ENCODE peak calls at places on chromosome 2, in five cellular contexts. O, A, V, K and U are unnamed samples.

GRCh38 chr2:222819722-222820333 is 41.0 kb upstream of the ACSL3 start:
- DNase-seq in O (no peak), A (no peak), V (no peak), K (no peak), U (peak; percentile 54)

GRCh38 chr2:85413592-85414421 is 3.6 kb upstream of the CAPG start:
- DNase-seq in O (no peak), A (no peak), V (peak; percentile 77), K (no peak), U (peak; percentile 46)

GRCh38 chr2:41400057-41400665 is 647.7 kb upstream of the PKDCC start:
- DNase-seq in O (no peak), A (no peak), V (no peak), K (peak; percentile 44), U (no peak)

GRCh38 chr2:111066062-111066593 is 54.6 kb upstream of the BCL2L11 start:
- DNase-seq in O (no peak), A (no peak), V (no peak), K (no peak), U (no peak)

GRCh38 chr2:37189452-37190153 is 1.1 kb upstream of the SULT6B1 start:
- DNase-seq in O (peak; percentile 64), A (peak; percentile 89), V (no peak), K (peak; percentile 91), U (peak; percentile 90)

GRCh38 chr2:128095201-128095600 is 4.2 kb downstream of the UGGT1 start:
- DNase-seq in O (no peak), A (no peak), V (no peak), K (no peak), U (no peak)

GRCh38 chr2:19217203-19217602 is 141.2 kb downstream of the OSR1 start:
- DNase-seq in O (no peak), A (no peak), V (no peak), K (no peak), U (no peak)

GRCh38 chr2:235507928-235508327 is 14.1 kb downstream of the AGAP1 start:
- DNase-seq in O (no peak), A (no peak), V (no peak), K (no peak), U (no peak)

GRCh38 chr2:241049739-241050623 is 51.6 kb downstream of the SNED1 start:
- DNase-seq in O (no peak), A (no peak), V (no peak), K (peak; percentile 1), U (no peak)

GRCh38 chr2:130756041-130756720 is 841 bp downstream of the AMER3 start:
- DNase-seq in O (peak; percentile 23), A (no peak), V (no peak), K (peak; percentile 13), U (no peak)

GRCh38 chr2:215847056-215847455 is 166.3 kb downstream of the MREG start:
- DNase-seq in O (no peak), A (no peak), V (no peak), K (no peak), U (no peak)

GRCh38 chr2:186603208-186603765 is 13.4 kb downstream of the ITGAV start:
- DNase-seq in O (no peak), A (no peak), V (no peak), K (no peak), U (peak; percentile 17)

GRCh38 chr2:69224495-69224803 is 162.6 kb downstream of the GFPT1 start:
- DNase-seq in O (no peak), A (no peak), V (no peak), K (no peak), U (no peak)

GRCh38 chr2:36889782-36890181 is 76.6 kb downstream of the STRN start:
- DNase-seq in O (peak; percentile 89), A (peak; percentile 36), V (no peak), K (no peak), U (peak; percentile 99)

GRCh38 chr2:25044011-25044410 is 2.1 kb downstream of the EFR3B start:
- DNase-seq in O (no peak), A (no peak), V (no peak), K (no peak), U (no peak)

GRCh38 chr2:25042321-25043240 is 705 bp downstream of the EFR3B start:
- DNase-seq in O (peak; percentile 35), A (no peak), V (peak; percentile 71), K (peak; percentile 51), U (peak; percentile 10)

GRCh38 chr2:25041307-25041927 is 459 bp upstream of the EFR3B start:
- DNase-seq in O (peak; percentile 92), A (peak; percentile 50), V (peak; percentile 82), K (peak; percentile 65), U (peak; percentile 32)

GRCh38 chr2:25043241-25043867 is 1.5 kb downstream of the EFR3B start:
- DNase-seq in O (peak; percentile 62), A (no peak), V (no peak), K (peak; percentile 16), U (peak; percentile 89)

GRCh38 chr2:25041928-25042320 is at the start of gene EFR3B:
- DNase-seq in O (peak; percentile 91), A (peak; percentile 68), V (peak; percentile 95), K (peak; percentile 98), U (peak; percentile 90)
- TF ChIP-seq POLR2A in O (peak; percentile 57), A (no peak), V (no peak), K (peak; percentile 30), U (peak; percentile 40)

GRCh38 chr2:208248601-208249000 is 6.3 kb downstream of the IDH1 start:
- DNase-seq in O (no peak), A (no peak), V (no peak), K (no peak), U (no peak)
- TF ChIP-seq POLR2A in O (no peak), A (no peak), V (no peak), K (no peak), U (no peak)

GRCh38 chr2:59691518-59692190 is 861.8 kb downstream of the BCL11A start:
- DNase-seq in O (no peak), A (no peak), V (no peak), K (no peak), U (no peak)

GRCh38 chr2:59694176-59694575 is 859.3 kb downstream of the BCL11A start:
- DNase-seq in O (no peak), A (no peak), V (no peak), K (no peak), U (no peak)

GRCh38 chr2:59690849-59691248 is 862.6 kb downstream of the BCL11A start:
- DNase-seq in O (no peak), A (no peak), V (no peak), K (no peak), U (no peak)

GRCh38 chr2:59693176-59693959 is 860.1 kb downstream of the BCL11A start:
- DNase-seq in O (no peak), A (no peak), V (no peak), K (no peak), U (no peak)
- TF ChIP-seq POLR2A in O (no peak), A (no peak), V (no peak), K (no peak), U (no peak)

GRCh38 chr2:233354500-233354924 is 218 bp downstream of the DGKD start:
- DNase-seq in O (no peak), A (no peak), V (no peak), K (no peak), U (no peak)
- TF ChIP-seq POLR2A in O (peak; percentile 79), A (peak; percentile 53), V (no peak), K (peak; percentile 31), U (peak; percentile 61)

GRCh38 chr2:205706769-205707375 is 24.6 kb downstream of the NRP2 start:
- DNase-seq in O (no peak), A (no peak), V (peak; percentile 77), K (peak; percentile 86), U (peak; percentile 97)
- TF ChIP-seq POLR2A in O (no peak), A (no peak), V (no peak), K (peak; percentile 54), U (peak; percentile 45)

GRCh38 chr2:108575132-108575966 is 41.1 kb downstream of the LIMS1 start:
- DNase-seq in O (no peak), A (no peak), V (no peak), K (peak; percentile 28), U (peak; percentile 95)

GRCh38 chr2:108574332-108574731 is 40.1 kb downstream of the LIMS1 start:
- DNase-seq in O (no peak), A (no peak), V (no peak), K (no peak), U (no peak)

GRCh38 chr2:108571262-108571661 is 37.0 kb downstream of the LIMS1 start:
- DNase-seq in O (no peak), A (no peak), V (no peak), K (no peak), U (peak; percentile 71)

GRCh38 chr2:108570416-108570815 is 36.1 kb downstream of the LIMS1 start:
- DNase-seq in O (no peak), A (no peak), V (no peak), K (no peak), U (peak; percentile 76)

GRCh38 chr2:108573070-108573469 is 38.8 kb downstream of the LIMS1 start:
- DNase-seq in O (no peak), A (no peak), V (no peak), K (peak; percentile 40), U (peak; percentile 82)
- TF ChIP-seq POLR2A in O (no peak), A (no peak), V (no peak), K (no peak), U (no peak)

DNA sequence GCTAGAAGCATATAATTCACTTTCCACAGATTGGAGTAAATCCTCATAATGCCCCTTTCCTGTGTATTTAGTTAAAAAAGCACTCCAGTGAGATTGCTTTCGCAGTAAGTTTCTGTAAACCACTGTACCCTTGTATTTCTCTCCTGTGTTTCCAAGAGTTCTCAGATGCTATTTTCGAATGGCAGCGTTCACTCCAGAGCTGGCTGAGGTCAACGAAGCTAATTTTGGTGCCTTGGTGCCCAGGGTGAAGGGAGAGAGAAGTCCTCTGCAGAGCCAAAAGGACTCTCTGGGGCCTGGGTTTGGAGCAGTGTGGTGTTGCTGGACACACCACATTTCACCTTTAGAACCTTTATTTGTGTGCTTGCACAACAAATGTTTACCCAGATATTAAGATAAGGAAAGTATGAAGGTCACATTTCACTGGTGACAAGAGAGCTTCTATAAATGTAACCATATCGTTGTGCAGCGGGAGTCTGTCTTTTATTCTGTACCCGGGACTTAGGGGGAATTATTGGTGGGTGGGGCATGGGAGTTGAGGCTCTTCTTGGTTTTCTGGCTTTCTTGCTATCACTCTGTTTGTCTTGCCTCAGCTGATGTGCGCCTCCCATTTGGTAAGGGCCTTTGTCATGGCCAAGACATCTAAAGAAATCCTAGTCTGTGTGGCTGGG is 9.9 kb downstream of the EPAS1 start:
- DNase-seq in O (no peak), A (no peak), V (no peak), K (no peak), U (no peak)
- TF ChIP-seq POLR2A in O (no peak), A (no peak), V (no peak), K (no peak), U (no peak)